ENCODE peak calls at places on chromosomes 5 and 9, in nine cellular contexts. C, B, N, I, H, Q, J, T and E are unnamed samples.

GRCh38 chr5:177369050-177369912 is 11.6 kb downstream of the RGS14 start:
- DNase-seq in I (peak), T (peak), C (no peak), J (peak), H (no peak), Q (peak), B (peak), N (no peak), E (peak)

GRCh38 chr9:120348951-120349429 is 231.0 kb downstream of the CDK5RAP2 start:
- DNase-seq in H (peak), T (peak), C (peak), I (peak), J (no peak), B (peak), Q (peak), N (no peak), E (peak)

GRCh38 chr5:68305223-68305865 is 89.8 kb downstream of the PIK3R1 start:
- DNase-seq in C (no peak), B (no peak), J (no peak), I (no peak), T (no peak), N (no peak), H (no peak), Q (no peak), E (no peak)

GRCh38 chr5:24407486-24407885 is 237.3 kb downstream of the CDH10 start:
- DNase-seq in H (no peak), J (no peak), B (no peak), I (no peak), N (no peak), C (no peak), T (no peak), Q (no peak), E (no peak)

GRCh38 chr9:5326893-5327548 is 12.7 kb downstream of the RLN1 start:
- DNase-seq in J (no peak), H (no peak), I (no peak), C (peak), N (no peak), Q (no peak), T (no peak), B (peak), E (peak)

GRCh38 chr5:148906968-148907367 is 80.6 kb downstream of the ADRB2 start:
- DNase-seq in B (no peak), T (no peak), J (no peak), H (no peak), I (no peak), N (no peak), Q (no peak), C (no peak), E (no peak)

GRCh38 chr9:134321571-134321930 is 4.7 kb upstream of the RXRA start:
- DNase-seq in Q (no peak), N (no peak), J (peak), I (no peak), H (peak), B (no peak), T (no peak), C (no peak), E (no peak)

GRCh38 chr5:68911840-68912690 is 181.7 kb upstream of the SLC30A5 start:
- DNase-seq in J (no peak), N (peak), I (no peak), T (peak), C (peak), B (no peak), H (no peak), Q (peak), E (no peak)

GRCh38 chr9:137195525-137196220 is 4.9 kb downstream of the TPRN start:
- DNase-seq in N (no peak), B (no peak), J (no peak), T (no peak), C (no peak), I (no peak), H (peak), Q (no peak), E (no peak)

GRCh38 chr5:91468643-91469422 is 85.7 kb upstream of the ARRDC3 start:
- DNase-seq in J (no peak), I (no peak), B (no peak), T (no peak), N (no peak), H (no peak), C (peak), Q (peak), E (no peak)

GRCh38 chr5:37519304-37519703 is 140.2 kb downstream of the WDR70 start:
- DNase-seq in I (no peak), T (no peak), H (peak), J (no peak), Q (no peak), C (no peak), B (no peak), N (no peak), E (no peak)

GRCh38 chr5:129820-130219 is 37.9 kb downstream of the PLEKHG4B start:
- DNase-seq in H (no peak), B (no peak), I (no peak), Q (peak), J (no peak), T (peak), C (peak), N (no peak), E (no peak)

GRCh38 chr9:34463098-34463900 is 4.7 kb downstream of the DNAI1 start:
- DNase-seq in T (peak), Q (peak), N (no peak), H (no peak), J (no peak), I (peak), B (no peak), C (peak), E (no peak)

GRCh38 chr5:160369990-160370712 is at the start of gene C1QTNF2:
- DNase-seq in C (peak), I (peak), B (peak), H (peak), Q (peak), N (peak), J (peak), T (peak), E (peak)

GRCh38 chr5:149486726-149487635 is 64.3 kb downstream of the CSNK1A1 start:
- DNase-seq in Q (peak), C (peak), T (peak), B (no peak), I (no peak), N (no peak), H (no peak), J (no peak), E (no peak)

GRCh38 chr9:72661401-72662135 is 140.2 kb downstream of the TMC1 start:
- DNase-seq in B (no peak), C (peak), H (no peak), T (peak), J (no peak), N (no peak), I (no peak), Q (peak), E (no peak)

GRCh38 chr5:124231240-124231639 is 515.2 kb downstream of the ZNF608 start:
- DNase-seq in C (no peak), B (no peak), H (no peak), N (no peak), Q (no peak), I (no peak), J (no peak), T (no peak), E (no peak)

GRCh38 chr5:30401479-30402058 is 791.9 kb upstream of the CDH6 start:
- DNase-seq in B (peak), Q (peak), H (no peak), N (no peak), T (no peak), I (no peak), J (no peak), C (no peak), E (peak)

GRCh38 chr9:27279611-27280010 is 17.3 kb downstream of the EQTN start:
- DNase-seq in H (no peak), T (no peak), J (no peak), C (no peak), B (no peak), I (no peak), N (no peak), Q (no peak), E (no peak)

GRCh38 chr9:27280249-27280648 is 16.7 kb downstream of the EQTN start:
- DNase-seq in T (no peak), B (no peak), N (no peak), J (no peak), C (no peak), I (no peak), Q (no peak), H (peak), E (no peak)

GRCh38 chr9:27278374-27278773 is 18.6 kb downstream of the EQTN start:
- DNase-seq in H (no peak), I (no peak), B (no peak), N (no peak), T (peak), J (no peak), Q (peak), C (peak), E (no peak)

GRCh38 chr9:27273186-27273585 is 23.8 kb downstream of the EQTN start:
- DNase-seq in I (no peak), N (no peak), C (no peak), Q (no peak), T (no peak), J (no peak), H (no peak), B (no peak), E (no peak)

GRCh38 chr9:27276182-27277030 is 20.5 kb downstream of the EQTN start:
- DNase-seq in C (peak), I (peak), H (peak), T (peak), J (no peak), B (no peak), N (no peak), Q (peak), E (no peak)
- TF ChIP-seq CTCF in C (peak), I (peak), H (peak), T (peak), J (peak), B (peak), N (peak), Q (peak), E (peak)

DNA sequence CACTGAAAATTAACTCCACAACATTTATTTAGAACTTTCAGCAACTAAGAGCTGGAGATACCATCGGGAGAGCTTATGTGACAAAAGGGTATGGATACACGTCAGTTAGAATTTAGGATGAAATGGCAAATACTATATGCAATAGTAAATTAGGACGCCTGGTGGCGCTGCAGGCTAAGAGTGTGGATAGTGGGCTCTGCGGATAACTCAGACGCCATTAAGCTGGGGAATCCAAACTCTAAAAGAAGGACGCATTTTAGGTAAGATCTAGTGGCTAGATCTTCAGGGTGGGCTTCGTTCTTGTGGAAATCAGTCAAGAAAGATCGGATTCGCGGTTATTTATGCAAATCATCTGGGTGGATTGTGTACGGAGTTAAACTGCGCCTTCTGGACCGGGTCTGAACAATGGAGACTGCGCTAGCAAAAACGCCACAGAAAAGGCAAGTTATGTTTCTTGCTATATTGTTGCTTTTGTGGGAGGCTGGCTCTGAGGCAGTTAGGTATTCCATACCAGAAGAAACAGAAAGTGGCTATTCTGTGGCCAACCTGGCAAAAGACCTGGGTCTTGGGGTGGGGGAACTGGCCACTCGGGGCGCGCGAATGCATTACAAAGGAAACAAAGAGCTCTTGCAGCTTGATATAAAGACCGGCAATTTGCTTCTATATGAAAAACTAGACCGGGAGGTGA is at the start of gene PCDHB5:
- DNase-seq in N (no peak), B (peak), C (peak), T (peak), J (no peak), Q (peak), I (peak), H (no peak), E (no peak)
- TF ChIP-seq CTCF in N (peak), B (peak), C (peak), T (peak), J (no peak), Q (peak), I (peak), H (no peak), E (peak)

DNA sequence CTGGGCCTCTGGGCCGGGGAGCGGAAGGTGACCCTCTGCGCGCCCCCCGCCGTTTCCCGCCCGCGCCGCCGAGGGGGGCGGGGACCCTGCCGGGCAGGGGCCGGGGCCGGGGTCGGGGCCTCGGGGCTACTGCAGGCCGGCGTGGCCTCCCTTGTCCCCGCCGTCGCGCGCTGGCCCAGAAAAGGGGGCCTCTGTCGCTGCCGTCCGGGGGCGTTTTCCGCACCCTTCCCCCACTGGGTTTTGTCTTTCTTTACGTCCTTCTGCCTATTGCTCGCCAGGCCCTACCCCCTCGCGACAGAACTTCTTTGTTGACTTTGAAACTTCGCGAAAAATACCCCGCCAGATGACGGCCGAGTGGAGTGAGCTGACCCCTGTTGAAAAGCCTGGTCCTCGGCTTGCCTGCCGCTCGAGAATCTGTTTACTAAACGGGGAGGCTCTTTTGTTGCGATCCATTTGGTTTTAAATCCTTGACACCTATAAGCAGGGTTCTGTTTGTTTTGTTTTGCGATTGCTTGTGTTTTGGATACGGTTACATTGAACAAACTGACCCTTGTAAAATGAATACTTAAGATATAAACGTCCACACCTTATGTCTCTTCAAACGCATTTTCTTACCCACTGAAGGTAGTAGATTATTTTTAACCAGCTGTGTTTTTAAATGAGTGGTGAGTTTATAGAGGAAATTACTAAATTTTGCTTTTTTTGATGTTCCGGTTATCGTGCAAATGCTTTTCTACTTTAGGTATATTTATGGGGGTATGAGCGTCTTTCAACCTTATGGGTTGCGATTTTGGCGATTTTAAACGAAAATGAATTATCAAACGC is 765 bp downstream of the MARCHF6 start:
- DNase-seq in B (peak), I (peak), N (peak), C (peak), T (peak), H (no peak), Q (peak), J (peak), E (peak)
- TF ChIP-seq CTCF in B (no peak), I (no peak), N (no peak), C (no peak), T (no peak), H (no peak), Q (no peak), J (no peak), E (no peak)

DNA sequence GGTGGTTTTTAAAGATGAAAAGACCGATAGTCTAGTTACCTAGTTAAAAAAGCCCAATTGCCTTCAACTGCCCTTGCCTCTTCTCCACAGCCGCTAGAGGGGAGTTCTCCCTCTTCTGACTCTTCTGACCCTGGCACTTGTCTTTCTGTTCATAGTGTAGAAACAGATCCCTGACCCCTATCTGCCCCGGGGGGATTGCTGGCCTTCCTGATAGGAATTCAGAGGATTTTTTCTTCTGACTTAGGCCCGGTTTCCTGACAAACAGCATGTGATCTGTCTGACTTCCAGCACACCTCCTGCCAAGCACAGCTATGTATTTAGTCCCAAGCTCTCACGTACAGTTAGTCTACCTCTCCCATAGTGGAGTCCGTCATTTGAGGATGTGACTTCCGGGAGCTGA is 5.0 kb upstream of the TMEM268 start:
- DNase-seq in J (no peak), N (no peak), Q (no peak), B (peak), T (no peak), H (no peak), C (no peak), I (no peak), E (peak)
- TF ChIP-seq CTCF in J (no peak), N (no peak), Q (no peak), B (no peak), T (no peak), H (no peak), C (no peak), I (no peak), E (no peak)

DNA sequence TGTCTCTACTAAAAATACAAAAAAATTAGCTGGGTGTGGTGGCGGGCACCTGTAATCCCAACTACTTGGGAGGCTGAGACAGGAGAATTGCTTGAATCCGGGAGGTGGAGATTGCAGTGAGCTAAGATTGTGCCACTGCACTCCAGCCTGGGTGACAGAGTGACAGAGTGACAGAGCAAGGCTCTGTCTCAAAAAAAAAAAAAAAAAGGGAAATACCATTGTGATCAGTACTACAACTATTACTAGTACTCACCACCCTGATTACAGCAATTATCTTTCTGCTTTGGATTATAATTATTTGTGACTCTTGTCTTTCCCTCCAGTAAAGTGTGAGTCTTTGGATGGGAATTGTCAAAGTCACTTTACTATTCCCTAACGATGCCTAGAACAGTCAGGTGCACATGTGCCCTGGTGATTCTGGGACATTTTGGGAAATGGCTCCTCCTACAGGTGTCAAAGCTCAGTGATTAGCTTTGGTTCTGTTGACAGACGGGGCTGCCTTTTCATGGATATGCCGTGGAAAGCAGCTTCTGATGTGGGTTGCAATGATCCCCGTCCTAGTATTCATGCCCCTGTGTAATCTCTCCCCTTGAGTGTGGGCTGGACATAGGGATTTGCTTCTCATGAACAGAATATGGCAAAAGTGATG is 31.8 kb upstream of the FRRS1L start:
- DNase-seq in J (no peak), Q (no peak), H (no peak), B (no peak), C (no peak), T (no peak), I (no peak), N (no peak), E (no peak)
- TF ChIP-seq CTCF in J (no peak), Q (no peak), H (no peak), B (peak), C (peak), T (no peak), I (peak), N (no peak), E (no peak)

GRCh38 chr9:84317563-84317962 is 23.0 kb downstream of the SLC28A3 start:
- DNase-seq in C (no peak), I (no peak), B (no peak), Q (no peak), N (no peak), H (no peak), J (no peak), T (no peak), E (no peak)
- TF ChIP-seq CTCF in C (no peak), I (no peak), B (no peak), Q (peak), N (no peak), H (no peak), J (no peak), T (no peak), E (peak)